ENCODE peak calls at places on chromosomes 11 and 22, in ten cellular contexts. D is HCT116, W is suprapubic skin, L is A549, Y is sigmoid colon, M is stomach, R is upper lobe of left lung, V is body of pancreas, N is tibial nerve, T is ovary. K is an unnamed sample.

GRCh38 chr11:42770444-42771065 is 541.2 kb upstream of the API5 start:
- DNase-seq in M (no peak), N (no peak), R (no peak), D (no peak), Y (no peak), W (no peak), L (no peak), V (peak; percentile 16), T (no peak), K (no peak)

GRCh38 chr11:27716850-27717249 is 16.6 kb upstream of the BDNF start:
- DNase-seq in L (no peak), D (no peak), R (no peak), W (no peak), Y (no peak), N (no peak), V (no peak), T (no peak), M (no peak), K (no peak)

GRCh38 chr11:105718641-105719040 is 108.8 kb downstream of the GRIA4 start:
- DNase-seq in M (no peak), L (no peak), R (no peak), N (no peak), V (no peak), D (no peak), Y (no peak), T (no peak), W (no peak), K (no peak)

GRCh38 chr11:60771879-60772525 is 13.1 kb upstream of the MS4A10 start:
- DNase-seq in Y (no peak), L (no peak), R (no peak), M (no peak), V (no peak), T (no peak), W (no peak), D (no peak), N (no peak), K (no peak)

GRCh38 chr11:126764221-126764620 is 236.3 kb downstream of the KIRREL3 start:
- DNase-seq in R (no peak), D (no peak), T (no peak), L (no peak), M (no peak), Y (no peak), N (no peak), V (no peak), W (no peak), K (no peak)

GRCh38 chr11:108788565-108789199 is 123.8 kb downstream of the DDX10 start:
- DNase-seq in W (no peak), T (no peak), V (no peak), R (no peak), Y (no peak), N (no peak), L (no peak), M (no peak), D (peak; percentile 21), K (no peak)

GRCh38 chr11:84780689-84781293 is 846.4 kb downstream of the DLG2 start:
- DNase-seq in W (no peak), L (no peak), V (no peak), N (no peak), T (no peak), M (no peak), R (no peak), Y (no peak), D (peak; percentile 12), K (no peak)

GRCh38 chr22:29300807-29301601 is 5.4 kb upstream of the GAS2L1 start:
- DNase-seq in T (no peak), D (no peak), R (no peak), M (no peak), N (no peak), W (no peak), V (no peak), L (no peak), Y (no peak), K (no peak)

DNA sequence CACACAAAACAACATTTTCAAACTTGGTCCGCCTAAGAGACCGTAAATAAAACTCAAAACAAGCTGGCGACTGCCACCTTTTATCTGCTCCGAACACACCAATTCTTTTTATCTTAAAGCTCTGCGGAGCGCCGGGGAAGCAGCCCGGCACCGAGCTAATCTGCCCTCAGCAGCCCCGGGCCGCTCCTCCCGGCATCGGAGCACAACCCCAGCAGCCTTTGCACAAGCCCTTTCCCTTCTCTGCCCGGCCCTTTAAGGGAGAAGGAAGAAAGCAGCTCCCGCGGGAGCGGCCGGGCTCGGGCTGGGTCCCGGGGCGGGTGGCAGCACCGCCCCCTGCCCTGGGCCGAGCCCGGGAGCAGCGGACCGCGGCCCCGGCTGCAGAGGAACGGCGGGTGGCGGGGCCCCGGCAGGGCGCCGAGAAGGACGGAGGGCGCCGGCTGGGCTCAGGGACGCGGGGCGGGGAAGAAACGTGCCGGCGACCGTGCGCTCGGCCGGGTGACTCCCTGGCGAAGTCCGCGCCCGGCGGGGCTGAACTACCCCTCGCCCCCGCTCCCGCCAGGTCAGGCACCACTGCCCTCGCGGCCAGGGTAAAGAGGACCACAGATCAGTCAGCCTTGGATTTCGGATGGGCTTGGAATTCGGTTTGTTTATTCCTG is 133.5 kb upstream of the C11orf58 start:
- DNase-seq in L (peak; percentile 46), D (no peak), Y (peak; percentile 64), M (peak; percentile 54), R (peak; percentile 91), V (peak; percentile 73), N (peak; percentile 30), W (peak; percentile 60), T (peak; percentile 52), K (no peak)
- TF ChIP-seq POLR2A in L (no peak), D (no peak), Y (no peak), M (no peak), R (no peak), V (peak; percentile 20), N (no peak), W (no peak), T (no peak), K (no peak)

GRCh38 chr11:69284081-69284511 is 9.9 kb upstream of the MYEOV start:
- DNase-seq in D (no peak), M (no peak), Y (no peak), W (no peak), L (no peak), T (no peak), N (no peak), R (no peak), V (no peak), K (no peak)

GRCh38 chr11:69286358-69287327 is 7.3 kb upstream of the MYEOV start:
- DNase-seq in T (no peak), D (no peak), N (no peak), W (no peak), R (no peak), L (no peak), Y (no peak), V (peak; percentile 54), M (no peak), K (no peak)

GRCh38 chr11:69283446-69283845 is 10.5 kb upstream of the MYEOV start:
- DNase-seq in M (no peak), Y (no peak), N (no peak), L (no peak), D (no peak), T (no peak), W (no peak), V (no peak), R (no peak), K (no peak)

GRCh38 chr11:69285766-69286165 is 8.2 kb upstream of the MYEOV start:
- DNase-seq in M (no peak), V (no peak), T (no peak), N (no peak), L (no peak), D (no peak), Y (no peak), W (no peak), R (no peak), K (no peak)

GRCh38 chr11:69285091-69285490 is 8.9 kb upstream of the MYEOV start:
- DNase-seq in M (no peak), V (no peak), N (no peak), T (no peak), D (no peak), W (no peak), R (no peak), Y (no peak), L (no peak), K (no peak)
- H3K27ac ChIP-seq in M (no peak overlapping the region), V (no peak overlapping the region), N (no peak overlapping the region), T (no peak overlapping the region), D (no peak overlapping the region), W (no peak overlapping the region), R (no peak overlapping the region), Y (no peak overlapping the region), L (no peak overlapping the region), K (no peak overlapping the region)

GRCh38 chr11:565921-566509 is 5.2 kb downstream of the RASSF7 start:
- DNase-seq in W (no peak), M (no peak), T (peak; percentile 38), V (no peak), L (no peak), N (no peak), D (no peak), R (peak; percentile 61), Y (no peak), K (no peak)

GRCh38 chr11:562046-562645 is 1.4 kb downstream of the RASSF7 start:
- DNase-seq in M (no peak), L (no peak), V (no peak), Y (no peak), N (no peak), T (peak; percentile 42), D (no peak), R (peak; percentile 84), W (no peak), K (no peak)

GRCh38 chr11:561148-562003 is 606 bp downstream of the RASSF7 start:
- DNase-seq in V (peak; percentile 93), L (peak; percentile 78), M (peak; percentile 89), T (peak; percentile 52), R (peak; percentile 90), Y (no peak), N (no peak), D (no peak), W (no peak), K (no peak)

GRCh38 chr11:563066-563811 is 2.5 kb downstream of the RASSF7 start:
- DNase-seq in V (no peak), Y (no peak), T (no peak), D (no peak), R (peak; percentile 68), N (no peak), W (no peak), L (no peak), M (no peak), K (no peak)

DNA sequence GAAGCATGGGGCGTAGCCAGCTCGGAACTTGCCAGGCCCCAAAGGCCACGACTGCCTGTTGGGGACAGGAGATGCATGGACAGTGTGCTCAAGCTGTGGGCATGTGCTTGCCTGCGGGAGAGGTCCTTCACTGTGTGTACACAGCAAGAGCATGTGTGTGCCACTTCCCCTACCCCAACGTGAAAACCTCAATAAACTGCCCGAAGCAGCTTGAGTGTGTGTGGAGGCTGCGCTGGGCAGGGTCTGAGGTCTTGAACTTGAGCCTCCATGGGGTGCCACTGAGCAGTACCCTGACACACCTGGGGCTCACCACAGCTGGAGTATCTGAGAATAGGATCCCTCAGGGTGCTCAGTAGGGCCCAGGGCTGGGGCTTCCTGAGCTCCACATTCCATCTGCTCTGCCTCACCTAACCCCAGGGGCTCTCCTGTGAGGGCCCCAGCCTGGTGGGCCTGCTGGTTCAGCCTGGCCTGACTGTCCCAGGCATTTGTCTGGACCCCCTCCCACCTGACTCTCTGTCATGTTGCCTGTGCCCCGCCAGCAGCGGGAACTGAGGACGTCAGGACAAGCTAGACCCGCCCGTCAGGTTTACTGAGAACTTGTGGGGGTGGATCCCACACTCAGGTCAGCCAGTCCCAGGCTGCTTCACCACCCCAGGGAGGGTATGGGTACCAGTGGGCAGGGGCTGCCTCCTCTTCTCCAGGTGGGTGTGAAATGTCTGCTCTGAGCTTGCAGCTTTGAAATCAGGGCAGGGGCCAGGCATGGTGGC is 3.2 kb downstream of the RASSF7 start:
- DNase-seq in W (no peak), V (no peak), D (no peak), T (peak; percentile 36), L (no peak), M (no peak), Y (no peak), N (no peak), R (peak; percentile 47), K (peak; percentile 77)
- TF ChIP-seq POLR2A in W (no peak), V (no peak), D (no peak), T (no peak), L (no peak), M (no peak), Y (no peak), N (no peak), R (no peak), K (peak; percentile 27)

GRCh38 chr11:864928-865327 is 22.3 kb downstream of the TSPAN4 start:
- DNase-seq in M (no peak), L (no peak), V (no peak), D (no peak), T (no peak), W (no peak), R (peak; percentile 41), N (no peak), Y (no peak), K (no peak)
- H3K27ac ChIP-seq in M (no peak overlapping the region), L (no peak overlapping the region), V (no peak overlapping the region), D (no peak overlapping the region), T (no peak overlapping the region), W (no peak overlapping the region), R (no peak overlapping the region), N (no peak overlapping the region), Y (no peak overlapping the region), K (no peak overlapping the region)